ENCODE peak calls at places on chromosomes 16 and 17, in eight cellular contexts. S is testis, U is uterus, H is A549, C is IMR-90, G is adrenal gland, W is body of pancreas, L is erythroblast. Z is an unnamed sample.

GRCh38 chr17:20184191-20184590 is 175.0 kb downstream of the SPECC1 start:
- DNase-seq in S (no peak), U (no peak), H (peak), C (no peak), G (no peak), W (no peak), L (no peak), Z (no peak)

GRCh38 chr16:673399-673991 is 2.0 kb upstream of the RHBDL1 start:
- DNase-seq in S (no peak), U (no peak), H (no peak), C (no peak), G (no peak), W (no peak), L (no peak), Z (no peak)

GRCh38 chr17:79045830-79046500 is 22.0 kb downstream of the C1QTNF1 start:
- DNase-seq in S (peak), U (peak), H (peak), C (peak), G (peak), W (peak), L (peak), Z (peak)

GRCh38 chr17:71460943-71461342 is 659.9 kb upstream of the SOX9 start:
- DNase-seq in S (peak), U (no peak), H (peak), C (peak), G (no peak), W (peak), L (peak), Z (no peak)

GRCh38 chr16:56311208-56312027 is 113.9 kb downstream of the AMFR start:
- DNase-seq in S (no peak), U (no peak), H (no peak), C (no peak), G (no peak), W (no peak), L (no peak), Z (no peak)

GRCh38 chr16:29025735-29026134 is 40.9 kb downstream of the LAT start:
- DNase-seq in S (no peak), U (no peak), H (no peak), C (no peak), G (no peak), W (no peak), L (no peak), Z (no peak)

GRCh38 chr17:41645371-41646063 is 21.1 kb upstream of the KRT17 start:
- DNase-seq in S (no peak), U (no peak), H (peak), C (peak), G (no peak), W (no peak), L (peak), Z (peak)

GRCh38 chr16:89478576-89479221 is 11.7 kb downstream of the ANKRD11 start:
- DNase-seq in S (no peak), U (no peak), H (peak), C (peak), G (no peak), W (no peak), L (no peak), Z (no peak)

GRCh38 chr16:56019274-56019673 is 144.1 kb upstream of the CES5A start:
- DNase-seq in S (no peak), U (no peak), H (no peak), C (no peak), G (no peak), W (no peak), L (no peak), Z (no peak)

GRCh38 chr17:78137392-78138203 is 7.0 kb downstream of the TMC8 start:
- DNase-seq in S (no peak), U (no peak), H (peak), C (no peak), G (no peak), W (no peak), L (peak), Z (no peak)

GRCh38 chr16:4663756-4664465 is 29.5 kb upstream of the NUDT16L1 start:
- DNase-seq in S (peak), U (no peak), H (no peak), C (no peak), G (no peak), W (no peak), L (no peak), Z (no peak)
- TF ChIP-seq POLR2A in S (no peak), U (no peak), H (no peak), C (no peak), G (no peak), W (no peak), L (no peak), Z (no peak)

DNA sequence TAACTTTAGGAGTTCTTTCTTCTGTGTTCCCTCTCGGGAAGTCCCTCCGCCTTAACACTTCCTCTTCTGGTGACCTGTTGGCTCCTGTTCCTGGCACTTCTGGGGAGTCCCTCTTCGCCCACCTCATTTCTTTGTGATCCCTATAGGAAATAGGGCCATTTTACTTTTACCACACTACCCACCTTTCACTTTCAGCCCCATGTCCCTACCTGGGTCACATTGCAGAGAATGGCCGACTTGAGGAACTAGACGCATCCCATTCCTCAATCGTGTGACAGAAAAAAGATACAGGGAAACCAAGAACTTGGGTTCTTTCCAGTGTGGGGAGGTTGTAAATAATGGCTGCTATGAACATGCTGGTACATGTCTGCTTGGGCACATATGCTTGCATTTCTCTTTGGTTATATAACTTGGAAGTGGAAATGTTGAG is 6.6 kb downstream of the IL21R start:
- DNase-seq in S (no peak), U (no peak), H (no peak), C (no peak), G (no peak), W (no peak), L (no peak), Z (no peak)
- TF ChIP-seq POLR2A in S (no peak), U (no peak), H (no peak), C (no peak), G (no peak), W (no peak), L (no peak), Z (no peak)

GRCh38 chr16:11321662-11322061 is 23.6 kb upstream of the RMI2 start:
- DNase-seq in S (no peak), U (no peak), H (no peak), C (no peak), G (no peak), W (no peak), L (no peak), Z (no peak)
- TF ChIP-seq POLR2A in S (no peak), U (no peak), H (no peak), C (no peak), G (no peak), W (no peak), L (no peak), Z (no peak)

GRCh38 chr16:3023415-3023668 is 400 bp downstream of the HCFC1R1 start:
- DNase-seq in S (no peak), U (peak), H (no peak), C (peak), G (peak), W (peak), L (peak), Z (peak)

GRCh38 chr16:3022208-3022696 is 1.5 kb downstream of the HCFC1R1 start:
- DNase-seq in S (peak), U (peak), H (peak), C (peak), G (peak), W (peak), L (peak), Z (peak)

GRCh38 chr16:3022697-3023414 is 886 bp downstream of the HCFC1R1 start:
- DNase-seq in S (no peak), U (peak), H (peak), C (peak), G (no peak), W (no peak), L (peak), Z (peak)

GRCh38 chr16:3025032-3026002 is 1.5 kb downstream of the THOC6 start:
- DNase-seq in S (no peak), U (no peak), H (no peak), C (no peak), G (no peak), W (peak), L (no peak), Z (no peak)

GRCh38 chr16:3023669-3024478 is at the start of the genes HCFC1R1 and THOC6:
- DNase-seq in S (peak), U (peak), H (peak), C (peak), G (peak), W (peak), L (peak), Z (peak)
- TF ChIP-seq POLR2A in S (no peak), U (peak), H (peak), C (peak), G (peak), W (peak), L (peak), Z (peak)

DNA sequence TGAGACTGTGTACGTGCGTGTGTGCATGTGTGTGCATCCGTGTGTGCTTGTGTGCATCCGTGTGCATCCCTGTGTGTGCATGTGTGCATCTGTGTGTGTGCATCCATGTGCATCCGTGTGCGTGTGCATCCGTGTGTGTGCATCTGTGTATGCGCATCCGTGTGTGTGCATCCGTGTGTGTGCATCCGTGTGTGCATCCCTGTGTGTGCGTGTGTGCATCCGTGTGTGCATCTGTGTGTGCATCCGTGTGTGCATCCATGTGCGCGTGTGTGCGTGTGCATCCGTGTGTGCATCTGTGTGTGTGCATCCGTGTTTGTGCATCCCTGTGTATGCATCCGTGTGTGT is 5.3 kb downstream of the ITGAE start:
- DNase-seq in S (no peak), U (no peak), H (no peak), C (no peak), G (no peak), W (no peak), L (no peak), Z (no peak)
- TF ChIP-seq POLR2A in S (no peak), U (no peak), H (no peak), C (no peak), G (no peak), W (no peak), L (no peak), Z (no peak)

GRCh38 chr16:10031955-10032354 is 150.3 kb downstream of the GRIN2A start:
- DNase-seq in S (no peak), U (no peak), H (no peak), C (no peak), G (no peak), W (no peak), L (no peak), Z (no peak)
- TF ChIP-seq POLR2A in S (no peak), U (no peak), H (no peak), C (no peak), G (no peak), W (no peak), L (no peak), Z (no peak)

GRCh38 chr16:48232459-48233040 is 11.6 kb upstream of the LONP2 start:
- DNase-seq in S (no peak), U (no peak), H (no peak), C (peak), G (no peak), W (no peak), L (no peak), Z (no peak)

GRCh38 chr16:48236286-48236685 is 7.8 kb upstream of the LONP2 start:
- DNase-seq in S (no peak), U (no peak), H (no peak), C (no peak), G (no peak), W (no peak), L (no peak), Z (no peak)

GRCh38 chr16:48234630-48235029 is 9.5 kb upstream of the LONP2 start:
- DNase-seq in S (no peak), U (no peak), H (no peak), C (no peak), G (no peak), W (no peak), L (no peak), Z (no peak)

GRCh38 chr16:48235058-48235555 is 9.0 kb upstream of the LONP2 start:
- DNase-seq in S (no peak), U (no peak), H (no peak), C (no peak), G (no peak), W (no peak), L (no peak), Z (no peak)

GRCh38 chr16:48235556-48236136 is 8.5 kb upstream of the LONP2 start:
- DNase-seq in S (no peak), U (no peak), H (peak), C (peak), G (no peak), W (no peak), L (no peak), Z (no peak)
- TF ChIP-seq POLR2A in S (no peak), U (no peak), H (no peak), C (no peak), G (no peak), W (no peak), L (no peak), Z (no peak)

GRCh38 chr17:7557825-7558543 is 566 bp upstream of the TNFSF13 start:
- DNase-seq in S (peak), U (peak), H (peak), C (peak), G (peak), W (peak), L (no peak), Z (peak)
- TF ChIP-seq POLR2A in S (no peak), U (peak), H (no peak), C (no peak), G (peak), W (peak), L (peak), Z (no peak)

Z was measured in H54.